ENCODE peak calls at places on chromosomes 7 and 10, in four cellular contexts. One of them, this sample, is unnamed.

GRCh38 chr7:137946015-137946414 is 55.9 kb downstream of the CREB3L2 start:
- DNase-seq in psoas muscle: no peak
- DNase-seq in tibial artery: no peak
- DNase-seq in left lung: no peak
- DNase-seq in this sample: no peak

GRCh38 chr10:123974406-123974805 is 82.8 kb upstream of the CPXM2 start:
- DNase-seq in left lung: no peak
- DNase-seq in tibial artery: no peak
- DNase-seq in psoas muscle: no peak
- DNase-seq in this sample: no peak

GRCh38 chr7:148856035-148856881 is 27.8 kb downstream of the EZH2 start:
- DNase-seq in tibial artery: peak; percentile 25
- DNase-seq in left lung: no peak
- DNase-seq in psoas muscle: no peak
- DNase-seq in this sample: no peak

GRCh38 chr10:97690138-97690537 is 3.1 kb upstream of the AVPI1 start:
- DNase-seq in tibial artery: no peak
- DNase-seq in psoas muscle: no peak
- DNase-seq in left lung: no peak
- DNase-seq in this sample: no peak

GRCh38 chr7:136530831-136531230 is 337.6 kb upstream of the CHRM2 start:
- DNase-seq in tibial artery: no peak
- DNase-seq in left lung: no peak
- DNase-seq in psoas muscle: no peak
- DNase-seq in this sample: no peak

GRCh38 chr10:70477661-70478162 is 855 bp upstream of the PALD1 start:
- DNase-seq in psoas muscle: peak; percentile 44
- DNase-seq in tibial artery: no peak
- DNase-seq in left lung: no peak
- DNase-seq in this sample: no peak

GRCh38 chr10:63781226-63781625 is 260.0 kb downstream of the REEP3 start:
- DNase-seq in left lung: no peak
- DNase-seq in psoas muscle: no peak
- DNase-seq in tibial artery: no peak
- DNase-seq in this sample: no peak

GRCh38 chr7:97842006-97842405 is 30.2 kb downstream of the ASNS start:
- DNase-seq in psoas muscle: no peak
- DNase-seq in left lung: no peak
- DNase-seq in tibial artery: no peak
- DNase-seq in this sample: no peak

GRCh38 chr7:155011081-155011480 is 8.2 kb upstream of the PAXIP1 start:
- DNase-seq in left lung: no peak
- DNase-seq in psoas muscle: no peak
- DNase-seq in tibial artery: no peak
- DNase-seq in this sample: no peak

GRCh38 chr7:25260862-25261454 is 32.7 kb upstream of the NPVF start:
- DNase-seq in tibial artery: no peak
- DNase-seq in psoas muscle: no peak
- DNase-seq in left lung: no peak
- DNase-seq in this sample: no peak

GRCh38 chr7:47635091-47636090 is 53.5 kb upstream of the TNS3 start:
- DNase-seq in psoas muscle: no peak
- DNase-seq in left lung: peak; percentile 88
- DNase-seq in tibial artery: peak; percentile 57
- DNase-seq in this sample: peak; percentile 84

GRCh38 chr10:59585046-59585700 is 124.5 kb downstream of the SLC16A9 start:
- DNase-seq in psoas muscle: no peak
- DNase-seq in left lung: no peak
- DNase-seq in tibial artery: no peak
- DNase-seq in this sample: no peak

GRCh38 chr7:100177040-100178001 is at the start of the genes GPC2 and STAG3:
- DNase-seq in left lung: peak; percentile 98
- DNase-seq in psoas muscle: peak; percentile 96
- DNase-seq in tibial artery: peak; percentile 91
- DNase-seq in this sample: peak; percentile 98
- H3K27ac ChIP-seq in left lung: no peak within 1 kb of the TSS
- H3K27ac ChIP-seq in psoas muscle: no peak within 1 kb of the TSS
- H3K27ac ChIP-seq in tibial artery: peak within 1 kb of the TSS; percentile 23
- H3K27ac ChIP-seq in this sample: no peak within 1 kb of the TSS

GRCh38 chr7:158452331-158452730 is 135.3 kb downstream of the PTPRN2 start:
- DNase-seq in tibial artery: no peak
- DNase-seq in left lung: no peak
- DNase-seq in psoas muscle: no peak
- DNase-seq in this sample: no peak
- H3K9me3 ChIP-seq in tibial artery: no peaks in the 10 kb centered on the region
- H3K9me3 ChIP-seq in left lung: no peaks in the 10 kb centered on the region
- H3K9me3 ChIP-seq in psoas muscle: no peaks in the 10 kb centered on the region
- H3K9me3 ChIP-seq in this sample: peaks cover 3% of the 10 kb centered on the region

DNA sequence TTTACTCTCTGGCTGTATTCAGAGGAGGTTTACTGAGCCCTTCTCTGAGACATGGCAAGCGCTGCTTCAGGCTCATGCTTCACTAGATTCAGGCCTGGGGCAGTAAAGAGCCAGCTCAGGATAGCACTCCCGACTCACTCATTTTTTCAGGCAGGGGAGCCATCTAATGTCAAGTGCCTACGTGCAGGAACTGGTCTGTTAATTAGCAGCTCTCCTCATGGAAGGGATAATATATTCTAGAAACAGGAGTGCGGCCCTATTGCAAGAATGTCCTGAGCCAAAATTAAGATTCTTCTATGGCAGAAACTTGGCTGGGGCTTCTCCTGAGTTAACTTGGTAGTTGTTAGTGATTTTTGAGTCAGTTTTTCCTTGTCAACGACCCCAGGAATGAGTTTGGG is 111.3 kb downstream of the EGFR start:
- DNase-seq in tibial artery: no peak
- DNase-seq in left lung: no peak
- DNase-seq in psoas muscle: no peak
- DNase-seq in this sample: no peak
- H3K4me1 ChIP-seq in tibial artery: peaks cover 69% of the 10 kb centered on the region
- H3K4me1 ChIP-seq in left lung: peaks cover 54% of the 10 kb centered on the region
- H3K4me1 ChIP-seq in psoas muscle: peaks cover 92% of the 10 kb centered on the region
- H3K4me1 ChIP-seq in this sample: peaks cover 19% of the 10 kb centered on the region

DNA sequence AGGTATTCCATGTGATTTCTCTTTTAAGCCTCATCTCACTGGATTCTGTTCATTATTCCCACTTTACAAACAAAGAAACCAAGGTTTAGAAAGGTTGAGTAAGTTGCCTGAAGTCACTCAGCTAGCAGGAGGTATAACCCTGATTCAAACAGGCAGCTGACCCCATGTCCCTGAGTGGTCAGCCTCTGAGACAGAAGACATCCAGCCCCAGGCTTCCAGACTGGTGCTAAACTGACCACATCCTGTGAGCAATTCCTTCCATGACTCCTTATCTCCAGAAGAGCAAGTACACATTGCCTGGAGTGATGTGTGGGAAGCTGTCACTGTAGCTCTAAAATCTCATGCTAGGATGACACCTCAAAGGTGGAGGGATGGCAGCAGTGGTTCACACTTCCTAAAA is 3.7 kb downstream of the PLPP4 start:
- DNase-seq in psoas muscle: no peak
- DNase-seq in tibial artery: no peak
- DNase-seq in left lung: no peak
- DNase-seq in this sample: no peak
- H3K27ac ChIP-seq in psoas muscle: no peak overlapping the region
- H3K27ac ChIP-seq in tibial artery: no peak overlapping the region
- H3K27ac ChIP-seq in left lung: no peak overlapping the region
- H3K27ac ChIP-seq in this sample: no peak overlapping the region

DNA sequence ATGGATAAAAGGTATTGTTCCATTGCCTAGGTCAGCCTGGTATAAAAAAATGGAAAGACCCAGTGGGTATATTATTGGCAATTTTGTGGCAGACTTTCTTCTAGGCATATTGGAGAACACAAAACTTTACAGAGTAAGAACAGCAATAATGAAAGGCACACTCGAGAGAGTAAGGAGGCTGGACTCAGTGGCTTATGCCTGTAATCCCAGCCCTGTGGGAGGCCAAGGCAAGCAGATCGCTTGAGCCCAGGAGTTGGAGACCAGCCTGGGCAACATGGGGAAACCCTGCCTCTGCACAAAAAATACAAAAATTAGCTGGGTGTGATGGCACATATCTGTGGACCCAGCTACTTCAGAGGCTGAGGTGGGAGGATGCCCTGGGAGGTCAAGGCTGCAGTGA is 158.2 kb downstream of the FAM107B start:
- DNase-seq in psoas muscle: no peak
- DNase-seq in tibial artery: no peak
- DNase-seq in left lung: no peak
- DNase-seq in this sample: no peak
- H3K9me3 ChIP-seq in psoas muscle: no peaks in the 10 kb centered on the region
- H3K9me3 ChIP-seq in tibial artery: no peaks in the 10 kb centered on the region
- H3K9me3 ChIP-seq in left lung: no peaks in the 10 kb centered on the region
- H3K9me3 ChIP-seq in this sample: no peaks in the 10 kb centered on the region

DNA sequence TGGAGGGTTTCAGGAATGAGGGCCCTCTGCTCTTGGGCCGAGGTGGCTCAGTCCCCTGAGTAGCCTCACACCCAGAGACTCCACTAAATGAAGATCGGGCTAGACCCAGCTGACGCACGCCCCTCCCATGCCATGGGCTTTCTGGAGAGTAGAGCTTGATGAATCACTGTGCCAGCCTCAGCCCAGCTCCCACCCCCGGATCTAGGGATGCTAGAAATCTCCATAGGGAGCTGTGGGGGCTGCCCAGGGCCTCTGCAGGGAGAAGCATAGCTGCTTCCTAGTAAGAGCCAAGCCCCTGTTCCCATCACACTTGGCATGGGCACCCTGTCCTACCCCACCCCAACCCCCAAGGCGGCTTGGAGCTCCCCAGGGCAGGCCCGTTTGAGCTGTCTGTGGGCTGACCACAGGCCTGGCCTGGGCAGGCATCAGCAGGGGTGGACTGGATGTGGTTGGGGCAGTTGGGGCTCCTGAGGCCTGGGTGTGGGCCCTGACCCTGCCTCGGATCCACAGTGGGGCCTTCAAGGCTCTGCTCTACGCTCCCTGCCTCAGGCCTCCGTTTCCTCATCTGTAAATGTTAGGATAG is 121.2 kb downstream of the ZMIZ1 start:
- DNase-seq in left lung: peak; percentile 58
- DNase-seq in psoas muscle: no peak
- DNase-seq in tibial artery: no peak
- DNase-seq in this sample: no peak
- H3K4me1 ChIP-seq in left lung: peaks cover 45% of the 10 kb centered on the region
- H3K4me1 ChIP-seq in psoas muscle: peaks cover 30% of the 10 kb centered on the region
- H3K4me1 ChIP-seq in tibial artery: peaks cover 4% of the 10 kb centered on the region
- H3K4me1 ChIP-seq in this sample: no peaks in the 10 kb centered on the region

GRCh38 chr10:103367379-103367781 is 396 bp upstream of the TAF5 start:
- DNase-seq in tibial artery: no peak
- DNase-seq in left lung: no peak
- DNase-seq in psoas muscle: no peak
- DNase-seq in this sample: no peak
- H3K27ac ChIP-seq in tibial artery: peak overlapping the region; percentile 94
- H3K27ac ChIP-seq in left lung: peak overlapping the region; percentile 85
- H3K27ac ChIP-seq in psoas muscle: peak overlapping the region; percentile 88
- H3K27ac ChIP-seq in this sample: peak overlapping the region; percentile 33

This sample was measured in aorta.